ENCODE peak calls at places on chromosomes 4 and X, in four cellular contexts. M, H, N and F are unnamed samples.

GRCh38 chr4:8702516-8703400 is 110.2 kb downstream of the CPZ start:
- DNase-seq in M (no peak), H (no peak), N (no peak), F (no peak)

GRCh38 chrX:56564182-56564885 is 907 bp downstream of the UBQLN2 start:
- DNase-seq in M (peak; percentile 40), H (peak; percentile 14), N (no peak), F (no peak)

GRCh38 chrX:135087867-135088266 is 32.5 kb downstream of the ETDB start:
- DNase-seq in M (peak; percentile 70), H (no peak), N (no peak), F (no peak)

GRCh38 chrX:131199086-131199485 is 90.0 kb downstream of the IGSF1 start:
- DNase-seq in M (no peak), H (no peak), N (no peak), F (no peak)

GRCh38 chr4:102174800-102175199 is 170.5 kb downstream of the SLC39A8 start:
- DNase-seq in M (no peak), H (peak; percentile 14), N (no peak), F (peak; percentile 78)

GRCh38 chrX:105191878-105192277 is 28.6 kb downstream of the TEX13A start:
- DNase-seq in M (no peak), H (peak; percentile 19), N (no peak), F (no peak)

GRCh38 chrX:94914235-94914634 is 1240.2 kb downstream of the FAM133A start:
- DNase-seq in M (no peak), H (no peak), N (no peak), F (no peak)

GRCh38 chr4:7007944-7008343 is 35.2 kb upstream of the TADA2B start:
- DNase-seq in M (no peak), H (no peak), N (no peak), F (no peak)

GRCh38 chr4:1950369-1950768 is 58.4 kb downstream of the NELFA start:
- DNase-seq in M (no peak), H (no peak), N (no peak), F (no peak)

GRCh38 chrX:39946822-39947221 is 150.9 kb downstream of the BCOR start:
- DNase-seq in M (peak; percentile 89), H (peak; percentile 79), N (no peak), F (no peak)

GRCh38 chr4:57093816-57094481 is 16.2 kb downstream of the IGFBP7 start:
- DNase-seq in M (peak; percentile 61), H (no peak), N (no peak), F (no peak)

GRCh38 chr4:139934786-139935330 is 219.1 kb downstream of the MAML3 start:
- DNase-seq in M (no peak), H (no peak), N (no peak), F (no peak)

GRCh38 chr4:161320377-161320776 is 843.4 kb downstream of the FSTL5 start:
- DNase-seq in M (peak; percentile 45), H (no peak), N (no peak), F (no peak)

GRCh38 chr4:57184378-57185031 is 74.3 kb upstream of the IGFBP7 start:
- DNase-seq in M (no peak), H (no peak), N (no peak), F (no peak)

GRCh38 chrX:129427267-129427666 is 96.0 kb downstream of the SMARCA1 start:
- DNase-seq in M (no peak), H (no peak), N (no peak), F (no peak)

GRCh38 chr4:111959202-111959601 is 186.1 kb upstream of the FAM241A start:
- DNase-seq in M (peak; percentile 92), H (no peak), N (no peak), F (peak; percentile 25)

GRCh38 chr4:84647307-84647884 is 64.5 kb downstream of the CDS1 start:
- DNase-seq in M (no peak), H (no peak), N (no peak), F (no peak)

GRCh38 chr4:98506462-98507132 is 151.8 kb downstream of the TSPAN5 start:
- DNase-seq in M (no peak), H (no peak), N (no peak), F (no peak)

GRCh38 chr4:55118397-55118796 is 7.0 kb downstream of the KDR start:
- DNase-seq in M (no peak), H (no peak), N (no peak), F (no peak)

GRCh38 chrX:20361890-20362262 is 95.2 kb upstream of the RPS6KA3 start:
- DNase-seq in M (peak; percentile 40), H (peak; percentile 54), N (no peak), F (no peak)

GRCh38 chrX:149871940-149872339 is 9.0 kb upstream of the MAGEA8 start:
- DNase-seq in M (peak; percentile 33), H (no peak), N (peak; percentile 13), F (no peak)

GRCh38 chrX:139974496-139974895 is 9.2 kb upstream of the CXorf66 start:
- DNase-seq in M (no peak), H (no peak), N (no peak), F (no peak)